ENCODE peak calls at places on chromosomes 11 and 22, in six cellular contexts. T is lung, Q is HepG2, V is cardiac fibroblast, D is WTC11, K is BJ. J is an unnamed sample.

GRCh38 chr22:35961480-35961902 is 67.1 kb downstream of the RBFOX2 start:
- DNase-seq in T (peak; percentile 29), Q (no peak), V (peak; percentile 74), D (peak; percentile 60), K (no peak), J (peak; percentile 80)

GRCh38 chr22:39296535-39296934 is 22.9 kb downstream of the RPL3 start:
- DNase-seq in T (no peak), Q (no peak), V (no peak), D (no peak), K (no peak), J (no peak)

GRCh38 chr11:408154-409007 is 6.4 kb downstream of the SIGIRR start:
- DNase-seq in T (no peak), Q (no peak), V (no peak), D (no peak), K (no peak), J (no peak)

GRCh38 chr11:106021181-106021966 is 666 bp downstream of the MSANTD4 start:
- DNase-seq in T (no peak), Q (peak; percentile 10), V (peak; percentile 71), D (peak; percentile 11), K (peak; percentile 21), J (no peak)

GRCh38 chr11:121841487-121842167 is 274.4 kb downstream of the BLID start:
- DNase-seq in T (no peak), Q (peak; percentile 4), V (peak; percentile 88), D (peak; percentile 12), K (peak; percentile 75), J (no peak)

GRCh38 chr22:47423861-47424820 is 661.7 kb downstream of the TBC1D22A start:
- DNase-seq in T (no peak), Q (no peak), V (no peak), D (no peak), K (no peak), J (no peak)

GRCh38 chr11:86205415-86206268 is 38.9 kb upstream of the EED start:
- DNase-seq in T (no peak), Q (peak; percentile 64), V (peak; percentile 24), D (no peak), K (no peak), J (no peak)

GRCh38 chr22:20591660-20592310 is 84.4 kb downstream of the MED15 start:
- DNase-seq in T (no peak), Q (peak; percentile 45), V (no peak), D (peak; percentile 74), K (no peak), J (peak; percentile 83)

GRCh38 chr11:58999291-58999680 is 60.0 kb downstream of the GLYATL1 start:
- DNase-seq in T (no peak), Q (no peak), V (no peak), D (no peak), K (no peak), J (no peak)

GRCh38 chr11:24575392-24575791 is 78.5 kb downstream of the LUZP2 start:
- DNase-seq in T (no peak), Q (no peak), V (peak; percentile 69), D (no peak), K (no peak), J (no peak)

GRCh38 chr22:48905206-48905975 is 922.3 kb downstream of the BRD1 start:
- DNase-seq in T (no peak), Q (no peak), V (no peak), D (no peak), K (no peak), J (no peak)

GRCh38 chr22:31247726-31248125 is 35.6 kb downstream of the LIMK2 start:
- DNase-seq in T (no peak), Q (no peak), V (no peak), D (no peak), K (no peak), J (no peak)

GRCh38 chr11:119034813-119035212 is 4.1 kb upstream of the SLC37A4 start:
- DNase-seq in T (no peak), Q (no peak), V (no peak), D (no peak), K (no peak), J (no peak)

GRCh38 chr11:9769621-9770020 is 105.7 kb downstream of the SWAP70 start:
- DNase-seq in T (no peak), Q (no peak), V (no peak), D (no peak), K (no peak), J (no peak)

GRCh38 chr11:129973809-129974208 is 28.8 kb downstream of the PRDM10 start:
- DNase-seq in T (peak; percentile 36), Q (peak; percentile 86), V (no peak), D (peak; percentile 86), K (no peak), J (peak; percentile 87)

GRCh38 chr11:45930951-45931563 is 8.6 kb downstream of the LARGE2 start:
- DNase-seq in T (no peak), Q (no peak), V (no peak), D (no peak), K (no peak), J (no peak)

GRCh38 chr11:132831272-132831671 is 701.0 kb downstream of the OPCML start:
- DNase-seq in T (no peak), Q (no peak), V (no peak), D (no peak), K (no peak), J (no peak)

GRCh38 chr22:16845465-16845864 is 20.3 kb upstream of the XKR3 start:
- DNase-seq in T (no peak), Q (no peak), V (no peak), D (no peak), K (no peak), J (no peak)

GRCh38 chr11:117625237-117625636 is 171.8 kb downstream of the DSCAML1 start:
- DNase-seq in T (no peak), Q (no peak), V (peak; percentile 11), D (no peak), K (no peak), J (no peak)

GRCh38 chr22:24768537-24769374 is 5.8 kb downstream of the PIWIL3 start:
- DNase-seq in T (peak; percentile 60), Q (peak; percentile 55), V (peak; percentile 77), D (peak; percentile 72), K (no peak), J (peak; percentile 60)

GRCh38 chr22:18068381-18068988 is 9.3 kb upstream of the PEX26 start:
- DNase-seq in T (no peak), Q (peak; percentile 55), V (peak; percentile 58), D (no peak), K (no peak), J (no peak)

GRCh38 chr22:18071968-18072310 is 5.9 kb upstream of the PEX26 start:
- DNase-seq in T (no peak), Q (no peak), V (no peak), D (no peak), K (no peak), J (no peak)

GRCh38 chr22:18068991-18069390 is 8.8 kb upstream of the PEX26 start:
- DNase-seq in T (no peak), Q (no peak), V (no peak), D (no peak), K (no peak), J (no peak)

GRCh38 chr22:18070041-18070440 is 7.7 kb upstream of the PEX26 start:
- DNase-seq in T (no peak), Q (no peak), V (no peak), D (no peak), K (no peak), J (no peak)

GRCh38 chr22:18070556-18071306 is 7.1 kb upstream of the PEX26 start:
- DNase-seq in T (no peak), Q (peak; percentile 25), V (no peak), D (no peak), K (no peak), J (no peak)
- TF ChIP-seq CTCF in T (no peak), Q (peak; percentile 35), V (peak; percentile 19), D (peak; percentile 18), K (peak; percentile 38), J (peak; percentile 67)

GRCh38 chr22:45242778-45243191 is 2.1 kb upstream of the KIAA0930 start:
- DNase-seq in T (no peak), Q (peak; percentile 57), V (peak; percentile 50), D (no peak), K (no peak), J (no peak)
- TF ChIP-seq CTCF in T (no peak), Q (peak; percentile 56), V (peak; percentile 14), D (no peak), K (no peak), J (peak; percentile 38)

GRCh38 chr11:36454991-36455611 is 55.0 kb downstream of the TRAF6 start:
- DNase-seq in T (no peak), Q (no peak), V (peak; percentile 36), D (peak; percentile 21), K (no peak), J (no peak)

GRCh38 chr11:36456136-36456535 is 53.9 kb downstream of the TRAF6 start:
- DNase-seq in T (no peak), Q (no peak), V (no peak), D (no peak), K (no peak), J (no peak)

GRCh38 chr11:36454551-36454950 is 55.5 kb downstream of the TRAF6 start:
- DNase-seq in T (no peak), Q (no peak), V (no peak), D (no peak), K (no peak), J (no peak)

GRCh38 chr11:36453678-36454077 is 56.4 kb downstream of the TRAF6 start:
- DNase-seq in T (no peak), Q (no peak), V (peak; percentile 64), D (no peak), K (no peak), J (no peak)

GRCh38 chr11:36455658-36456111 is 54.4 kb downstream of the TRAF6 start:
- DNase-seq in T (no peak), Q (no peak), V (peak; percentile 98), D (no peak), K (peak; percentile 99), J (no peak)
- TF ChIP-seq CTCF in T (no peak), Q (no peak), V (no peak), D (no peak), K (no peak), J (no peak)

GRCh38 chr11:67397986-67398660 is 3.5 kb downstream of the PPP1CA start:
- DNase-seq in T (no peak), Q (no peak), V (no peak), D (no peak), K (no peak), J (no peak)

GRCh38 chr11:67398661-67399563 is 2.7 kb downstream of the PPP1CA start:
- DNase-seq in T (no peak), Q (no peak), V (no peak), D (no peak), K (no peak), J (no peak)

GRCh38 chr11:67401495-67402191 is at the start of gene PPP1CA:
- DNase-seq in T (peak; percentile 90), Q (peak; percentile 75), V (peak; percentile 85), D (peak; percentile 88), K (peak; percentile 27), J (peak; percentile 91)

GRCh38 chr11:67400942-67401494 is 640 bp downstream of the PPP1CA start:
- DNase-seq in T (no peak), Q (no peak), V (no peak), D (no peak), K (no peak), J (no peak)

DNA sequence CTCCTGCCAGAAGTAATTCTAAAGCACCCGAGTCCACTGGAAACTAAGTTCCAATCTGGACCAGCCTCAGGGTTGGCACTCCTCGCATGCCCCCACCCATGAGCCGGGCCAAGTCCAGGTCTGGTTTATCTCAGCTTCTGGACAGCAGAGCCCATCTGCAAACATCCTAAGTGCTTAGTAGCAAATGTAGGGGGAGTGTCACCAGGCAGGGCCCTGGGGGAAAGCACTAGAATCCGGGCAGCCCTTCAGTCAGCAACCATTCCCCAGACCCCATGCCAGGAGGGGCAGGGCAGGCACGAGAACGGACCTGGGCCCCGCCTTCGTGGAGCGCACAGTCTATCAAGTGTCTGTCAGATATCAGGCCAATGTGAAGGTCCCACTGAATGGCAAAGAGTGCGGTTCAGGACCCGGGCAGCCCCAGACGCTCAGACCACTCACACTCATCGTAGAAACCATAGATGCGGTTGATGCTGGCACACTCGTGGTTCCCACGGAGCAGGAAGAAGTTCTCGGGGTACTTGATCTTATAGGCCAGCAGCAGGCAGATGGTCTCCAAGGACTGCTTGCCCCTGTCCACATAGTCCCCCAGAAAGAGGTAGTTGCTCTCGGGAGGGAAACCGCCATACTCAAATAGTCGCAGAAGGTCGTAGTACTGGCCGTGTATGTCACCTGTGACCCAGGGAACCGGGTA is 1.3 kb downstream of the PPP1CA start:
- DNase-seq in T (no peak), Q (no peak), V (no peak), D (no peak), K (no peak), J (no peak)
- TF ChIP-seq CTCF in T (no peak), Q (no peak), V (no peak), D (no peak), K (no peak), J (no peak)